ENCODE peak calls at places on chromosomes 7 and 10, in seven cellular contexts. One of them, this sample, is unnamed.

GRCh38 chr7:7771452-7771851 is 53.0 kb upstream of the RPA3 start:
- DNase-seq in RCC 7860: no peak
- DNase-seq in lower leg skin: no peak
- DNase-seq in amygdala: no peak
- DNase-seq in kidney tubule cell: no peak
- DNase-seq in HFFc6: no peak
- DNase-seq in IMR-90: peak
- DNase-seq in this sample: no peak

GRCh38 chr7:43905209-43905946 is 1.0 kb downstream of the URGCP start:
- DNase-seq in RCC 7860: peak
- DNase-seq in lower leg skin: no peak
- DNase-seq in amygdala: no peak
- DNase-seq in kidney tubule cell: peak
- DNase-seq in HFFc6: peak
- DNase-seq in IMR-90: no peak
- DNase-seq in this sample: peak

GRCh38 chr10:44574596-44575480 is 189.9 kb upstream of the CXCL12 start:
- DNase-seq in RCC 7860: no peak
- DNase-seq in lower leg skin: no peak
- DNase-seq in amygdala: no peak
- DNase-seq in kidney tubule cell: no peak
- DNase-seq in HFFc6: no peak
- DNase-seq in IMR-90: no peak
- DNase-seq in this sample: no peak

GRCh38 chr7:137772221-137772620 is 74.6 kb downstream of the DGKI start:
- DNase-seq in RCC 7860: peak
- DNase-seq in lower leg skin: no peak
- DNase-seq in amygdala: no peak
- DNase-seq in kidney tubule cell: peak
- DNase-seq in HFFc6: no peak
- DNase-seq in IMR-90: peak
- DNase-seq in this sample: peak

GRCh38 chr10:95796504-95796903 is 40.5 kb downstream of the ENTPD1 start:
- DNase-seq in RCC 7860: no peak
- DNase-seq in lower leg skin: no peak
- DNase-seq in amygdala: no peak
- DNase-seq in kidney tubule cell: no peak
- DNase-seq in HFFc6: no peak
- DNase-seq in IMR-90: no peak
- DNase-seq in this sample: no peak

GRCh38 chr7:158393926-158394625 is 193.5 kb downstream of the PTPRN2 start:
- DNase-seq in RCC 7860: no peak
- DNase-seq in lower leg skin: no peak
- DNase-seq in amygdala: no peak
- DNase-seq in kidney tubule cell: no peak
- DNase-seq in HFFc6: no peak
- DNase-seq in IMR-90: no peak
- DNase-seq in this sample: no peak

GRCh38 chr7:116446179-116446855 is 53.2 kb upstream of the CAV2 start:
- DNase-seq in RCC 7860: no peak
- DNase-seq in lower leg skin: no peak
- DNase-seq in amygdala: no peak
- DNase-seq in kidney tubule cell: no peak
- DNase-seq in HFFc6: no peak
- DNase-seq in IMR-90: no peak
- DNase-seq in this sample: no peak

GRCh38 chr10:132611986-132612385 is 74.4 kb downstream of the INPP5A start:
- DNase-seq in RCC 7860: no peak
- DNase-seq in lower leg skin: no peak
- DNase-seq in amygdala: no peak
- DNase-seq in kidney tubule cell: no peak
- DNase-seq in HFFc6: no peak
- DNase-seq in IMR-90: no peak
- DNase-seq in this sample: no peak

GRCh38 chr10:5590816-5591215 is 66.1 kb downstream of the CALML3 start:
- DNase-seq in RCC 7860: no peak
- DNase-seq in lower leg skin: no peak
- DNase-seq in amygdala: no peak
- DNase-seq in kidney tubule cell: no peak
- DNase-seq in HFFc6: no peak
- DNase-seq in IMR-90: no peak
- DNase-seq in this sample: no peak

GRCh38 chr10:15136129-15136726 is 32.3 kb downstream of the NMT2 start:
- DNase-seq in RCC 7860: no peak
- DNase-seq in lower leg skin: no peak
- DNase-seq in amygdala: no peak
- DNase-seq in kidney tubule cell: no peak
- DNase-seq in HFFc6: no peak
- DNase-seq in IMR-90: no peak
- DNase-seq in this sample: no peak

GRCh38 chr7:18975276-18975675 is 142.2 kb downstream of the TWIST1 start:
- DNase-seq in RCC 7860: peak
- DNase-seq in lower leg skin: no peak
- DNase-seq in amygdala: no peak
- DNase-seq in kidney tubule cell: peak
- DNase-seq in HFFc6: no peak
- DNase-seq in IMR-90: no peak
- DNase-seq in this sample: no peak

GRCh38 chr10:117134084-117135025 is 3.7 kb downstream of the VAX1 start:
- DNase-seq in RCC 7860: no peak
- DNase-seq in lower leg skin: no peak
- DNase-seq in amygdala: no peak
- DNase-seq in kidney tubule cell: no peak
- DNase-seq in HFFc6: no peak
- DNase-seq in IMR-90: no peak
- DNase-seq in this sample: peak

GRCh38 chr10:16828731-16829175 is 11.5 kb upstream of the RSU1 start:
- DNase-seq in RCC 7860: peak
- DNase-seq in lower leg skin: no peak
- DNase-seq in amygdala: no peak
- DNase-seq in kidney tubule cell: peak
- DNase-seq in HFFc6: peak
- DNase-seq in IMR-90: peak
- DNase-seq in this sample: peak

GRCh38 chr7:150406565-150407421 is 27.7 kb downstream of the ZNF775 start:
- DNase-seq in RCC 7860: peak
- DNase-seq in lower leg skin: no peak
- DNase-seq in amygdala: no peak
- DNase-seq in kidney tubule cell: peak
- DNase-seq in HFFc6: no peak
- DNase-seq in IMR-90: peak
- DNase-seq in this sample: peak

GRCh38 chr7:116715087-116715486 is 43.1 kb downstream of the MET start:
- DNase-seq in RCC 7860: no peak
- DNase-seq in lower leg skin: no peak
- DNase-seq in amygdala: no peak
- DNase-seq in kidney tubule cell: no peak
- DNase-seq in HFFc6: no peak
- DNase-seq in IMR-90: peak
- DNase-seq in this sample: peak

GRCh38 chr7:32511791-32512190 is 16.5 kb downstream of the AVL9 start:
- DNase-seq in RCC 7860: no peak
- DNase-seq in lower leg skin: no peak
- DNase-seq in amygdala: no peak
- DNase-seq in kidney tubule cell: no peak
- DNase-seq in HFFc6: no peak
- DNase-seq in IMR-90: peak
- DNase-seq in this sample: no peak

GRCh38 chr10:30026578-30026977 is 32.8 kb downstream of the JCAD start:
- DNase-seq in RCC 7860: no peak
- DNase-seq in lower leg skin: no peak
- DNase-seq in amygdala: no peak
- DNase-seq in kidney tubule cell: no peak
- DNase-seq in HFFc6: no peak
- DNase-seq in IMR-90: no peak
- DNase-seq in this sample: no peak

GRCh38 chr7:15167912-15168311 is 265.4 kb upstream of the DGKB start:
- DNase-seq in RCC 7860: no peak
- DNase-seq in lower leg skin: no peak
- DNase-seq in amygdala: no peak
- DNase-seq in kidney tubule cell: no peak
- DNase-seq in HFFc6: no peak
- DNase-seq in IMR-90: no peak
- DNase-seq in this sample: no peak

GRCh38 chr10:3972460-3973366 is 187.7 kb upstream of the KLF6 start:
- DNase-seq in RCC 7860: no peak
- DNase-seq in lower leg skin: no peak
- DNase-seq in amygdala: no peak
- DNase-seq in kidney tubule cell: no peak
- DNase-seq in HFFc6: no peak
- DNase-seq in IMR-90: no peak
- DNase-seq in this sample: no peak

GRCh38 chr10:13984647-13985155 is 346.0 kb downstream of the FRMD4A start:
- DNase-seq in RCC 7860: peak
- DNase-seq in lower leg skin: no peak
- DNase-seq in amygdala: no peak
- DNase-seq in kidney tubule cell: peak
- DNase-seq in HFFc6: peak
- DNase-seq in IMR-90: peak
- DNase-seq in this sample: peak

This sample was measured in Daoy.